ENCODE peak calls at places on chromosome 3, in four cellular contexts. One of them, this sample, is unnamed.

GRCh38 chr3:9078561-9079240 is 115.4 kb upstream of the RAD18 start:
- DNase-seq in Calu3: no peak
- DNase-seq in H7: peak; percentile 47
- DNase-seq in stomach: no peak
- DNase-seq in this sample: no peak

GRCh38 chr3:169052465-169053302 is 610.8 kb downstream of the MECOM start:
- DNase-seq in Calu3: no peak
- DNase-seq in H7: no peak
- DNase-seq in stomach: no peak
- DNase-seq in this sample: no peak

GRCh38 chr3:86695752-86696151 is 295.2 kb downstream of the VGLL3 start:
- DNase-seq in Calu3: no peak
- DNase-seq in H7: no peak
- DNase-seq in stomach: no peak
- DNase-seq in this sample: no peak

GRCh38 chr3:174125267-174125844 is 727.8 kb downstream of the NLGN1 start:
- DNase-seq in Calu3: peak; percentile 45
- DNase-seq in H7: peak; percentile 49
- DNase-seq in stomach: no peak
- DNase-seq in this sample: no peak

GRCh38 chr3:14133876-14134275 is 9.0 kb downstream of the TMEM43 start:
- DNase-seq in Calu3: no peak
- DNase-seq in H7: no peak
- DNase-seq in stomach: no peak
- DNase-seq in this sample: no peak

GRCh38 chr3:23805881-23806321 is at the start of gene UBE2E1:
- DNase-seq in Calu3: peak; percentile 54
- DNase-seq in H7: peak; percentile 84
- DNase-seq in stomach: peak; percentile 73
- DNase-seq in this sample: peak; percentile 73

GRCh38 chr3:159814161-159814560 is 174.5 kb upstream of the IL12A start:
- DNase-seq in Calu3: peak; percentile 66
- DNase-seq in H7: peak; percentile 22
- DNase-seq in stomach: no peak
- DNase-seq in this sample: no peak

GRCh38 chr3:97297032-97297431 is 467.5 kb upstream of the ARL6 start:
- DNase-seq in Calu3: no peak
- DNase-seq in H7: no peak
- DNase-seq in stomach: no peak
- DNase-seq in this sample: no peak

GRCh38 chr3:50078622-50079021 is 10.1 kb upstream of the RBM5 start:
- DNase-seq in Calu3: no peak
- DNase-seq in H7: no peak
- DNase-seq in stomach: no peak
- DNase-seq in this sample: no peak

GRCh38 chr3:112338021-112338726 is 5.2 kb downstream of the CD200 start:
- DNase-seq in Calu3: no peak
- DNase-seq in H7: no peak
- DNase-seq in stomach: no peak
- DNase-seq in this sample: no peak

GRCh38 chr3:31161889-31162288 is 267.4 kb upstream of the GADL1 start:
- DNase-seq in Calu3: no peak
- DNase-seq in H7: no peak
- DNase-seq in stomach: no peak
- DNase-seq in this sample: no peak

This sample was measured in adrenal gland.